ENCODE peak calls at places on chromosomes 3 and 15, in five cellular contexts. W is activated CD4-positive, alpha-beta T cell treated with anti-CD3 and anti-CD28 coated beads for 24 hours; F is astrocyte; L is mammary epithelial cell; X is SK-N-SH. J is an unnamed sample.

GRCh38 chr3:185253645-185254410 is at the start of gene EHHADH:
- DNase-seq in W (peak; percentile 39), F (peak; percentile 47), L (peak; percentile 75), X (peak; percentile 93), J (peak; percentile 43)

GRCh38 chr3:38578081-38578475 is 71.4 kb downstream of the SCN5A start:
- DNase-seq in W (no peak), F (no peak), L (no peak), X (no peak), J (no peak)

GRCh38 chr3:102394517-102394916 is 40.3 kb upstream of the ZPLD1 start:
- DNase-seq in W (no peak), F (no peak), L (no peak), X (no peak), J (no peak)

GRCh38 chr3:36756272-36756671 is 8.1 kb downstream of the DCLK3 start:
- DNase-seq in W (no peak), F (no peak), L (no peak), X (no peak), J (no peak)

GRCh38 chr3:186492594-186492993 is 51.6 kb downstream of the CRYGS start:
- DNase-seq in W (no peak), F (no peak), L (no peak), X (no peak), J (no peak)

GRCh38 chr3:64345351-64345750 is 120.1 kb upstream of the PRICKLE2 start:
- DNase-seq in W (no peak), F (peak; percentile 95), L (peak; percentile 62), X (peak; percentile 9), J (no peak)

GRCh38 chr15:34188711-34189110 is 21.2 kb downstream of the KATNBL1 start:
- DNase-seq in W (no peak), F (peak; percentile 17), L (no peak), X (no peak), J (no peak)

GRCh38 chr15:77784361-77785292 is 151.9 kb upstream of the LINGO1 start:
- DNase-seq in W (peak; percentile 19), F (no peak), L (no peak), X (peak; percentile 62), J (peak; percentile 89)

GRCh38 chr3:111588527-111588926 is 6.6 kb downstream of the ZBED2 start:
- DNase-seq in W (no peak), F (no peak), L (peak; percentile 45), X (no peak), J (no peak)

GRCh38 chr15:86163771-86164170 is 84.1 kb downstream of the AGBL1 start:
- DNase-seq in W (no peak), F (no peak), L (no peak), X (no peak), J (no peak)

GRCh38 chr3:67461667-67462142 is 192.7 kb downstream of the SUCLG2 start:
- DNase-seq in W (no peak), F (peak; percentile 44), L (no peak), X (no peak), J (no peak)

GRCh38 chr3:151639096-151639740 is 94.5 kb upstream of the AADACL2 start:
- DNase-seq in W (no peak), F (peak; percentile 4), L (no peak), X (no peak), J (no peak)

J was measured in H7.